ENCODE peak calls at places on chromosomes 1 and 21, in seven cellular contexts. B, T, I, W, O, X and V are unnamed samples.

GRCh38 chr1:172163479-172164215 is 256.8 kb upstream of the C1orf105 start:
- DNase-seq in B (no peak), T (no peak), I (no peak), W (peak), O (no peak), X (no peak), V (no peak)

GRCh38 chr1:9128161-9128519 is 762 bp downstream of the GPR157 start:
- DNase-seq in B (no peak), T (peak), I (no peak), W (no peak), O (peak), X (no peak), V (no peak)

GRCh38 chr1:147618077-147618569 is 52.2 kb downstream of the ACP6 start:
- DNase-seq in B (peak), T (no peak), I (no peak), W (peak), O (no peak), X (no peak), V (no peak)

GRCh38 chr21:23638131-23638530 is 1969.2 kb downstream of the MRPL39 start:
- DNase-seq in B (no peak), T (no peak), I (no peak), W (no peak), O (no peak), X (no peak), V (no peak)

GRCh38 chr1:148263128-148263905 is 111.2 kb upstream of the NBPF11 start:
- DNase-seq in B (peak), T (peak), I (peak), W (peak), O (peak), X (peak), V (no peak)

GRCh38 chr1:196078691-196079090 is 529.5 kb downstream of the KCNT2 start:
- DNase-seq in B (no peak), T (no peak), I (no peak), W (peak), O (no peak), X (no peak), V (no peak)

GRCh38 chr1:51622455-51622913 is 5.6 kb downstream of the OSBPL9 start:
- DNase-seq in B (peak), T (peak), I (no peak), W (peak), O (peak), X (no peak), V (no peak)

GRCh38 chr1:34372891-34373290 is 196.2 kb downstream of the C1orf94 start:
- DNase-seq in B (no peak), T (no peak), I (no peak), W (no peak), O (no peak), X (no peak), V (no peak)

GRCh38 chr1:153745417-153745816 is 17.6 kb downstream of the INTS3 start:
- DNase-seq in B (peak), T (no peak), I (no peak), W (no peak), O (no peak), X (peak), V (no peak)

GRCh38 chr1:158407092-158407491 is 7.8 kb upstream of the OR10T2 start:
- DNase-seq in B (no peak), T (no peak), I (no peak), W (no peak), O (no peak), X (no peak), V (no peak)

GRCh38 chr1:16163882-16164820 is 8.3 kb upstream of the EPHA2 start:
- DNase-seq in B (peak), T (no peak), I (no peak), W (peak), O (no peak), X (peak), V (no peak)

GRCh38 chr1:8663090-8663802 is 154.2 kb downstream of the RERE start:
- DNase-seq in B (no peak), T (no peak), I (no peak), W (no peak), O (no peak), X (no peak), V (no peak)

GRCh38 chr1:154342132-154342531 is 16.8 kb downstream of the ATP8B2 start:
- DNase-seq in B (no peak), T (no peak), I (no peak), W (no peak), O (no peak), X (no peak), V (no peak)

GRCh38 chr21:15682977-15683376 is 46.8 kb upstream of the USP25 start:
- DNase-seq in B (peak), T (no peak), I (no peak), W (peak), O (no peak), X (no peak), V (no peak)

GRCh38 chr21:32826317-32827167 is 55.0 kb upstream of the PAXBP1 start:
- DNase-seq in B (peak), T (peak), I (peak), W (peak), O (peak), X (peak), V (peak)

GRCh38 chr1:235397733-235398132 is 30.5 kb downstream of the TBCE start:
- DNase-seq in B (no peak), T (no peak), I (no peak), W (peak), O (no peak), X (no peak), V (no peak)

GRCh38 chr1:156767879-156768608 is 709 bp downstream of the PRCC start:
- DNase-seq in B (peak), T (peak), I (peak), W (no peak), O (peak), X (peak), V (no peak)

GRCh38 chr1:58968360-58968952 is 184.6 kb upstream of the JUN start:
- DNase-seq in B (no peak), T (peak), I (no peak), W (peak), O (peak), X (no peak), V (no peak)

GRCh38 chr1:218380125-218380977 is 35.2 kb downstream of the TGFB2 start:
- DNase-seq in B (peak), T (peak), I (no peak), W (peak), O (peak), X (no peak), V (no peak)

GRCh38 chr1:231214918-231215675 is 25.9 kb upstream of the GNPAT start:
- DNase-seq in B (no peak), T (no peak), I (no peak), W (no peak), O (no peak), X (no peak), V (peak)

GRCh38 chr1:84892657-84893618 is at the start of gene LPAR3:
- DNase-seq in B (peak), T (peak), I (no peak), W (no peak), O (peak), X (peak), V (no peak)

GRCh38 chr1:245444181-245444580 is 289.4 kb downstream of the KIF26B start:
- DNase-seq in B (no peak), T (no peak), I (no peak), W (no peak), O (no peak), X (no peak), V (no peak)

GRCh38 chr1:6935379-6936307 is 150.4 kb downstream of the CAMTA1 start:
- DNase-seq in B (no peak), T (no peak), I (no peak), W (no peak), O (no peak), X (no peak), V (no peak)

GRCh38 chr1:225426395-225427248 is 1.2 kb downstream of the LBR start:
- DNase-seq in B (peak), T (peak), I (peak), W (peak), O (peak), X (peak), V (peak)

GRCh38 chr1:229344139-229344538 is 1.3 kb upstream of the CCSAP start:
- DNase-seq in B (no peak), T (no peak), I (no peak), W (no peak), O (no peak), X (no peak), V (no peak)

GRCh38 chr1:76659171-76659940 is 207.9 kb upstream of the ST6GALNAC5 start:
- DNase-seq in B (no peak), T (no peak), I (no peak), W (no peak), O (no peak), X (no peak), V (no peak)

GRCh38 chr1:33970148-33970825 is 106.4 kb downstream of the HMGB4 start:
- DNase-seq in B (no peak), T (no peak), I (no peak), W (no peak), O (no peak), X (peak), V (no peak)

GRCh38 chr1:209870151-209870831 is 42.5 kb downstream of the UTP25 start:
- DNase-seq in B (no peak), T (no peak), I (no peak), W (peak), O (no peak), X (no peak), V (no peak)

DNA sequence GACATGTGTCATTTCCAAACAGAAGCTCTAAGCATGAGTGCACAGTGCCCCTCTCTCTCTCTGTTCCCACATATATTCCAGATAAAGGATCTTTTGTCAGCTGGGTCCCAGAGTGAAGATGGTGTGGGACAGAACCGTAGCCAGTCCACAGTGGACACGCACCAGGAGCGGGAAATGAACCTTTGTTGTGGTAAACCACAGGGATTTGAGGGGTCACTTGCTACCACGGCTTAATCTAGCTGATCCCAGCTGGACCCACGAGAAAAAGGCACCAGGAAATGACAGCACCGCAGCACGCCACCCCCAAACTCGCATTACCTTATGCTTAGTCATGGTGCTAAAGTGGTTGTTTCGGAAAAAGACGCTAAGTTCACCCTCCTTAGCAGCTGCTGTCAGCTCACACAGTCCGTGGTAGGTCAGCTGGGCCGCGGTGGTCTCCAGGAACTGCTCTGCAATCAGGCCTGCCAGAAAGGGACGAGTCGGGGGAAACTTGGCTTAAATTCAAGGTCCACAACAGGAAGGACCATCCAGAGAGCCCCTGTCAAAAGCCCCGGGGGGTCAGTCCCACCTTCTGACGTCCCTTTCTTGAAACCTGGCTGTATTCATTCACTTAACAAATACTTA is 7.5 kb downstream of the MINDY1 start:
- DNase-seq in B (no peak), T (no peak), I (no peak), W (peak), O (no peak), X (no peak), V (no peak)
- TF ChIP-seq CTCF in B (no peak), T (no peak), I (no peak), W (no peak), O (no peak), X (no peak), V (no peak)

GRCh38 chr1:38502772-38503171 is 356.8 kb downstream of the RRAGC start:
- DNase-seq in B (no peak), T (no peak), I (no peak), W (no peak), O (peak), X (peak), V (no peak)
- TF ChIP-seq CTCF in B (peak), T (no peak), I (no peak), W (peak), O (no peak), X (peak), V (peak)

DNA sequence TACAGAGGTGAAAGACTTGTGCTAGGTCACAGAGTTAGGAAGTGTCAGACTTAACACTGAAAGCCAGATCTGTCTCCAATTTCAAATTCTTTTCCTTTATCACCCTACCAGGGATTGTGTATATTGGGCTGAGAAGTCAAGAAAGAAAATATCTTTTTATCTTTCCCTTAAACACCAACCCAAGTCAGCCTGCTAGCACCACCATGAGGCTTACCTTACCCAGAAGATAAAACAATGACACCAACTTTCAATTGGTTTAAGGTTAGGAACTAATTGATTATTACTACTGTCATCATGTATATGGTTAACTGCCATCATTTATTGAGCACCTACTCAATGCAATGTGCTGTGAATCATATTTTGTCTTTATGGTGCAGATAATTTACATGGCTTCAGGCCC is 178.9 kb upstream of the FOXD3 start:
- DNase-seq in B (no peak), T (no peak), I (no peak), W (no peak), O (no peak), X (no peak), V (no peak)
- TF ChIP-seq CTCF in B (peak), T (no peak), I (no peak), W (no peak), O (no peak), X (no peak), V (no peak)

GRCh38 chr1:226952121-226952441 is 12.0 kb downstream of the COQ8A start:
- DNase-seq in B (no peak), T (no peak), I (no peak), W (no peak), O (no peak), X (no peak), V (no peak)
- TF ChIP-seq CTCF in B (no peak), T (no peak), I (no peak), W (no peak), O (no peak), X (no peak), V (no peak)

DNA sequence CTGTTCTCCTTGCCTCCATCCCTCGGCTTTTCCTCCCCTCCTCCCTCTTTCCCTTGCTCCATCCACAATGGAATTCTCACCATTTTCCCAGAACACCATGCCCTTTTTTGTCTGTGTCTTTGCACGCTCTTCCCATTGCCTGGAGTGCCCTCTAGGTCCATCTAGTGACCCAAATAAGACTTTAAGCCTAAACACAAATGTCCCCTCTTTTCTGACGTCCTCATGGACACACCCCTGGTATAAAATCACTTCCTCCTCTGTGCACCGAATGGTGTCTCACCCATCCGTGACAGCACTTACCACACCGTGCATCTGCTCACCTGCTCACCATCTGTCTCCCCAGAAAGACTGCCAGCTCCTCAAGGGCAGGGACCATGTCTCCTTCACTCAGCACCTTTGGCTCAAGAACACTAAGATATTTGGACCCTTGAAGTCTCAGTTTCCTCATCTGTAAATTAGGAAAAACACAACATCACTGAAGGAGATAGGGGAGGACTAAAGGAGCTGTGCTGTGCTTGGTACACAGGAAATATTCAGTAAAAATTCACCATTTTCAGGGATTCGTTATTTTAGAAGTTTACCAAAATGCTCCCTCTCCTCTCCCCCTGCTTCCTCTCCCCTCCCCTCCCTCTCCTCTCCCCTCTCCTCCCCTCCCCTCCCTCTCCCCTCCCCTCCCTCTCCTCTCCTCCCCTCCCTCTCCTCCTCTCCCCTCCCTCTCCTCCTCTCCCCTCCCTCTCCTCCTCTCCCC is 23.7 kb upstream of the CPT2 start:
- DNase-seq in B (no peak), T (no peak), I (no peak), W (no peak), O (peak), X (peak), V (no peak)
- TF ChIP-seq CTCF in B (peak), T (no peak), I (no peak), W (peak), O (peak), X (peak), V (peak)

GRCh38 chr21:27129694-27130093 is 162.8 kb upstream of the ADAMTS5 start:
- DNase-seq in B (no peak), T (no peak), I (no peak), W (no peak), O (no peak), X (no peak), V (no peak)

GRCh38 chr21:27129215-27129614 is 162.3 kb upstream of the ADAMTS5 start:
- DNase-seq in B (no peak), T (no peak), I (no peak), W (no peak), O (no peak), X (no peak), V (no peak)

GRCh38 chr21:27130152-27130551 is 163.3 kb upstream of the ADAMTS5 start:
- DNase-seq in B (no peak), T (no peak), I (no peak), W (no peak), O (no peak), X (no peak), V (no peak)

GRCh38 chr21:27126140-27126539 is 159.3 kb upstream of the ADAMTS5 start:
- DNase-seq in B (no peak), T (no peak), I (no peak), W (no peak), O (no peak), X (no peak), V (no peak)
- TF ChIP-seq CTCF in B (no peak), T (no peak), I (no peak), W (no peak), O (no peak), X (no peak), V (no peak)

GRCh38 chr1:93028542-93028941 is 50.5 kb upstream of the MTF2 start:
- DNase-seq in B (no peak), T (no peak), I (no peak), W (no peak), O (no peak), X (no peak), V (no peak)
- TF ChIP-seq CTCF in B (no peak), T (no peak), I (no peak), W (no peak), O (no peak), X (no peak), V (no peak)